ENCODE peak calls at places on chromosomes 13 and 19, in five cellular contexts. One of them, this sample, is unnamed.

GRCh38 chr13:54949735-54950134 is 1921.1 kb downstream of the OLFM4 start:
- DNase-seq in cardiac muscle cell: no peak
- DNase-seq in endothelial cell: no peak
- DNase-seq in brain microvascular endothelial cell: no peak
- DNase-seq in epithelial cell of esophagus: peak
- DNase-seq in this sample: no peak

GRCh38 chr19:9914315-9915207 is 21.8 kb downstream of the OLFM2 start:
- DNase-seq in cardiac muscle cell: peak
- DNase-seq in endothelial cell: peak
- DNase-seq in brain microvascular endothelial cell: peak
- DNase-seq in epithelial cell of esophagus: peak
- DNase-seq in this sample: peak

GRCh38 chr13:99214232-99214631 is 13.6 kb downstream of the UBAC2 start:
- DNase-seq in cardiac muscle cell: no peak
- DNase-seq in endothelial cell: no peak
- DNase-seq in brain microvascular endothelial cell: no peak
- DNase-seq in epithelial cell of esophagus: peak
- DNase-seq in this sample: no peak

GRCh38 chr13:28012896-28013295 is 24.4 kb upstream of the URAD start:
- DNase-seq in cardiac muscle cell: no peak
- DNase-seq in endothelial cell: no peak
- DNase-seq in brain microvascular endothelial cell: no peak
- DNase-seq in epithelial cell of esophagus: peak
- DNase-seq in this sample: no peak

GRCh38 chr13:87052731-87053130 is 618.4 kb upstream of the SLITRK5 start:
- DNase-seq in cardiac muscle cell: no peak
- DNase-seq in endothelial cell: no peak
- DNase-seq in brain microvascular endothelial cell: no peak
- DNase-seq in epithelial cell of esophagus: peak
- DNase-seq in this sample: no peak

GRCh38 chr13:98004107-98004506 is 50.6 kb downstream of the IPO5 start:
- DNase-seq in cardiac muscle cell: no peak
- DNase-seq in endothelial cell: no peak
- DNase-seq in brain microvascular endothelial cell: peak
- DNase-seq in epithelial cell of esophagus: peak
- DNase-seq in this sample: no peak

GRCh38 chr13:78012046-78012445 is 93.4 kb upstream of the EDNRB start:
- DNase-seq in cardiac muscle cell: no peak
- DNase-seq in endothelial cell: no peak
- DNase-seq in brain microvascular endothelial cell: no peak
- DNase-seq in epithelial cell of esophagus: no peak
- DNase-seq in this sample: no peak

GRCh38 chr19:56091066-56091490 is 30.0 kb downstream of the ZNF787 start:
- DNase-seq in cardiac muscle cell: no peak
- DNase-seq in endothelial cell: no peak
- DNase-seq in brain microvascular endothelial cell: peak
- DNase-seq in epithelial cell of esophagus: peak
- DNase-seq in this sample: no peak

GRCh38 chr13:76523740-76524382 is 362.3 kb downstream of the KCTD12 start:
- DNase-seq in cardiac muscle cell: no peak
- DNase-seq in endothelial cell: no peak
- DNase-seq in brain microvascular endothelial cell: no peak
- DNase-seq in epithelial cell of esophagus: no peak
- DNase-seq in this sample: no peak

DNA sequence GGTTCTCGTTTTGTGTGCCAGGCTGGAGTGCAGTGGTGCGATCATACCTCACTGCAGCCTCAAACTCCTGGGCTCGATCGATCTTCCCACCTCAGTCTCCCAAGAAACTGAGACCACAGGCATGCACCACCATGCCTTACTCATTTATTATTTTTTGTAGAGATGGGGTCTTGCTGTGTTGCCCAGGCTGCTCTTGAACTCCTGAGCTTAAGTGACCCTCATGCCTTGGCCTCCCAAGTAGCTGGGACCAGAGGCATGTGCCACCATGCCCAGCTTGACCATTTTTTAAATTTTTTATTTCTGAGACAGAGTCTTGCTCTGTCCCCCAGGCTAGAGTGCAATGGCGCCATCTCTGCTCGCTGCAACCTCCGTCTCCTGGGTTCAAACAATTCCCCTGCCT is 10.2 kb upstream of the GNA11 start:
- DNase-seq in cardiac muscle cell: no peak
- DNase-seq in endothelial cell: no peak
- DNase-seq in brain microvascular endothelial cell: no peak
- DNase-seq in epithelial cell of esophagus: no peak
- DNase-seq in this sample: no peak
- TF ChIP-seq CTCF in cardiac muscle cell: no peak
- TF ChIP-seq CTCF in endothelial cell: no peak
- TF ChIP-seq CTCF in brain microvascular endothelial cell: no peak
- TF ChIP-seq CTCF in epithelial cell of esophagus: no peak
- TF ChIP-seq CTCF in this sample: no peak

DNA sequence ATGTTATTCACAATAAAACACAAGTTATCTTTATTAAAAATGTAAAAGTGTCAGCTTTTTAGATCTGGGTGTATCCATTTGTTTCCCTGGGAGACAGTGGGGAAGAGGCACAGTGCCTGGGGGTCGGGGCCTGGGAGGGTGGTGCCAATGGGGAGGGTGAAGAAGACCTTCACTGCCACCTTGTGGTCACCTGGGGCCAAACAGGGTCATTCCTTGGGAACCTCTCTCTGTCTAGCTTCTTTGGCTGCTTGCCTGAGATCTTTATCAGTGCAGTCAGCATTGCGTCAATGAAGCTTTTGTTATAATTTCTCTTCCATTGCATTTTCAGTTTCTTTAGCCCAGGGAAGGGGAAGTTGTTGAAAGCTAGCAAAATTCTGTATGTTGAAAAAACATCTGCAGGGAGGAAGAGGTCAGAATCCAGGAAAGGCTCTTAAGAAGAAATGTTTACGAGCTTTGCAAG is 39.1 kb downstream of the PCDH8 start:
- DNase-seq in cardiac muscle cell: peak
- DNase-seq in endothelial cell: peak
- DNase-seq in brain microvascular endothelial cell: peak
- DNase-seq in epithelial cell of esophagus: peak
- DNase-seq in this sample: peak
- TF ChIP-seq CTCF in cardiac muscle cell: peak
- TF ChIP-seq CTCF in endothelial cell: peak
- TF ChIP-seq CTCF in brain microvascular endothelial cell: peak
- TF ChIP-seq CTCF in epithelial cell of esophagus: peak
- TF ChIP-seq CTCF in this sample: peak

GRCh38 chr19:7294571-7295212 is 478 bp upstream of the INSR start:
- DNase-seq in cardiac muscle cell: peak
- DNase-seq in endothelial cell: peak
- DNase-seq in brain microvascular endothelial cell: no peak
- DNase-seq in epithelial cell of esophagus: peak
- DNase-seq in this sample: peak
- TF ChIP-seq CTCF in cardiac muscle cell: peak
- TF ChIP-seq CTCF in endothelial cell: no peak
- TF ChIP-seq CTCF in brain microvascular endothelial cell: no peak
- TF ChIP-seq CTCF in epithelial cell of esophagus: no peak
- TF ChIP-seq CTCF in this sample: peak

DNA sequence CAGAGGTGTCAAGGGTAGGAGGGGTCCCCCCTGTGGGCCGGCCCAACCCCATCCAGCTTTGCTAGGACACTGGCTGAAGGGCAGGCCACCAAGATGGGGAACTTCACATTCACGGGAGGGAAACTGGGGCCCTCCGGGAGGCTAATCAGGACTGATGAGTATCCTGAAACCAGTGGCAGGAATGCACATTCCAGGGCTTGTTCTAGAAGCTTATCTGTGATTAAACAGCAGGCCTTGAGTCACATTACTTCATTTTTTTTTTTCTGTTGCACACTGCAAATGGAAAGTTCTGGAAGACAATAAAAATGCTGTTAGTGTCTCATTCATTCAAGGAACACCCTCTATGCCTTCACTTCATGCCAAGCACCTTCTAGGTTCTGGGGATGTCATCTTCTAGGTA is 15.5 kb upstream of the SIGLEC11 start:
- DNase-seq in cardiac muscle cell: no peak
- DNase-seq in endothelial cell: no peak
- DNase-seq in brain microvascular endothelial cell: no peak
- DNase-seq in epithelial cell of esophagus: no peak
- DNase-seq in this sample: no peak
- TF ChIP-seq CTCF in cardiac muscle cell: no peak
- TF ChIP-seq CTCF in endothelial cell: no peak
- TF ChIP-seq CTCF in brain microvascular endothelial cell: no peak
- TF ChIP-seq CTCF in epithelial cell of esophagus: no peak
- TF ChIP-seq CTCF in this sample: no peak

GRCh38 chr13:34959489-34959888 is 17.4 kb downstream of the NBEA start:
- DNase-seq in cardiac muscle cell: no peak
- DNase-seq in endothelial cell: no peak
- DNase-seq in brain microvascular endothelial cell: no peak
- DNase-seq in epithelial cell of esophagus: no peak
- DNase-seq in this sample: no peak
- TF ChIP-seq CTCF in cardiac muscle cell: no peak
- TF ChIP-seq CTCF in endothelial cell: no peak
- TF ChIP-seq CTCF in brain microvascular endothelial cell: no peak
- TF ChIP-seq CTCF in epithelial cell of esophagus: no peak
- TF ChIP-seq CTCF in this sample: no peak

GRCh38 chr19:15977193-15977592 is 28.4 kb downstream of the OR10H4 start:
- DNase-seq in cardiac muscle cell: no peak
- DNase-seq in endothelial cell: no peak
- DNase-seq in brain microvascular endothelial cell: no peak
- DNase-seq in epithelial cell of esophagus: no peak
- DNase-seq in this sample: no peak

DNA sequence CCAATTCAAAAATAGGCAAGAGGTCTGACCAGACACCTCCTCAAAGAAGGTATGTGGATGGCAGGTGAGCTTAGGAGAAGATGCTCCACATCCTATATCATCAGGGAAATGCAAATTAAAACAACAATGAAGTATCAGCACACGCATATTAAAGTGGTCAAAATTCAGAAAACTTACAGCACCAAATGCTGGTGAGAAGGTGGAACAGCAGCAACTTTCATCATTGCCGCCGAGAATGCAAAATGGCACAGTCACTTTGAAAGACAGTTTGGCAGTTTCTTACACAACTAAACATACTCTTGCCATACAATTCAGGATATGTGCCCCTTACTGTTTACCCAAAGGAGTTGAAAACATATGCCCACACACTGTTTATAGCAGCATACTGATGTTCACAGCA is 22.4 kb downstream of the OR10H4 start:
- DNase-seq in cardiac muscle cell: no peak
- DNase-seq in endothelial cell: no peak
- DNase-seq in brain microvascular endothelial cell: no peak
- DNase-seq in epithelial cell of esophagus: peak
- DNase-seq in this sample: no peak
- TF ChIP-seq CTCF in cardiac muscle cell: no peak
- TF ChIP-seq CTCF in endothelial cell: no peak
- TF ChIP-seq CTCF in brain microvascular endothelial cell: peak
- TF ChIP-seq CTCF in epithelial cell of esophagus: peak
- TF ChIP-seq CTCF in this sample: no peak

DNA sequence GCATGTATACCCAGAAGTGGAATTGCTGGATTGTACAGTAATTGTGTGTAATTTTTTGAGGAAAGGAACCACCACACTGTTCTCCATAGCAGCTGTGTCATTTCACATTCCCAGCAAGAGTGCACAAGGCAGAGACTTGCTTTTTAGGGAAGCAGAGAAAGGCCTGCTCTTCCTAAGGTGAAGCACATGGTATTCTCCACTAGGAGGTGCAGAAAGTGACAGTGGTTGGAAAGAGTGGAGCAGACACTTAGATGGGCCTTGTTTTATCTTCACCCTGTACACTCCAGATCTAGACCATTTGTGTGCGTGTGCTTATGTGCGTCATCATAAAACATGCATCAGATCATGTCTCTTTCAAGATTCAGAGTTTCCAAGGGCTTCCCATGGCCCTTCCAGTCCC is 35.0 kb downstream of the FAM124A start:
- DNase-seq in cardiac muscle cell: no peak
- DNase-seq in endothelial cell: no peak
- DNase-seq in brain microvascular endothelial cell: no peak
- DNase-seq in epithelial cell of esophagus: no peak
- DNase-seq in this sample: no peak
- TF ChIP-seq CTCF in cardiac muscle cell: no peak
- TF ChIP-seq CTCF in endothelial cell: no peak
- TF ChIP-seq CTCF in brain microvascular endothelial cell: no peak
- TF ChIP-seq CTCF in epithelial cell of esophagus: no peak
- TF ChIP-seq CTCF in this sample: peak

This sample was measured in type B pancreatic cell.